ENCODE peak calls at places on chromosomes 16 and 17, in ten cellular contexts. Y is HCT116; H is ovary; B is esophagus squamous epithelium; O is breast epithelium; G is CD4-positive, alpha-beta memory T cell; K is GM06990; W is IMR-90; C is HAP-1; Q is ascending aorta. F is an unnamed sample. For H3K27me3, the result is how much of the 10 kb centered on the place peaks cover.

GRCh38 chr16:82684246-82684645 is 57.5 kb downstream of the CDH13 start:
- DNase-seq in Y (no peak), H (no peak), B (no peak), O (no peak), G (no peak), K (no peak), W (peak), C (no peak), Q (no peak), F (no peak)

GRCh38 chr17:10357768-10358167 is 15.0 kb downstream of the MYH13 start:
- DNase-seq in Y (no peak), H (peak), B (no peak), O (no peak), G (peak), K (peak), W (no peak), C (peak), Q (no peak), F (no peak)

GRCh38 chr17:57554826-57555635 is 190.1 kb downstream of the CCDC182 start:
- DNase-seq in Y (no peak), H (no peak), B (no peak), O (no peak), G (no peak), K (no peak), W (no peak), C (no peak), Q (no peak), F (no peak)

GRCh38 chr16:72094266-72094610 is 591 bp downstream of the DHX38 start:
- DNase-seq in Y (no peak), H (no peak), B (no peak), O (no peak), G (no peak), K (no peak), W (no peak), C (no peak), Q (no peak), F (no peak)

GRCh38 chr17:20012137-20012536 is 3.0 kb downstream of the SPECC1 start:
- DNase-seq in Y (no peak), H (no peak), B (no peak), O (no peak), G (no peak), K (no peak), W (no peak), C (no peak), Q (no peak), F (no peak)

GRCh38 chr17:55386931-55387330 is 34.7 kb downstream of the MMD start:
- DNase-seq in Y (no peak), H (no peak), B (no peak), O (no peak), G (no peak), K (no peak), W (no peak), C (no peak), Q (no peak), F (no peak)

GRCh38 chr17:81317992-81318391 is 22.9 kb upstream of the SLC38A10 start:
- DNase-seq in Y (no peak), H (no peak), B (no peak), O (no peak), G (no peak), K (no peak), W (no peak), C (peak), Q (no peak), F (no peak)

GRCh38 chr17:81511800-81512559 is 619 bp downstream of the ACTG1 start:
- DNase-seq in Y (no peak), H (peak), B (no peak), O (no peak), G (peak), K (peak), W (no peak), C (peak), Q (no peak), F (no peak)

GRCh38 chr17:82302498-82302963 is 14.9 kb downstream of the CD7 start:
- DNase-seq in Y (no peak), H (no peak), B (no peak), O (no peak), G (no peak), K (no peak), W (no peak), C (no peak), Q (no peak), F (no peak)

GRCh38 chr17:63578769-63579111 is 22.0 kb upstream of the TACO1 start:
- DNase-seq in Y (no peak), H (no peak), B (no peak), O (no peak), G (no peak), K (no peak), W (no peak), C (no peak), Q (no peak), F (no peak)

GRCh38 chr16:50549561-50549915 is 1.3 kb downstream of the NKD1 start:
- DNase-seq in Y (no peak), H (no peak), B (no peak), O (no peak), G (no peak), K (no peak), W (no peak), C (no peak), Q (no peak), F (no peak)

GRCh38 chr16:57446530-57447141 is 549 bp downstream of the CIAPIN1 start:
- DNase-seq in Y (no peak), H (no peak), B (no peak), O (no peak), G (peak), K (no peak), W (peak), C (peak), Q (no peak), F (no peak)

GRCh38 chr17:1573932-1574696 is 11.5 kb upstream of the PITPNA start:
- DNase-seq in Y (peak), H (peak), B (no peak), O (peak), G (peak), K (peak), W (peak), C (peak), Q (no peak), F (no peak)

GRCh38 chr17:64252831-64253230 is 10.2 kb downstream of the TEX2 start:
- DNase-seq in Y (no peak), H (no peak), B (no peak), O (no peak), G (no peak), K (no peak), W (peak), C (no peak), Q (no peak), F (no peak)

GRCh38 chr16:27223701-27224100 is 20.4 kb downstream of the KDM8 start:
- DNase-seq in Y (no peak), H (peak), B (no peak), O (no peak), G (no peak), K (no peak), W (no peak), C (no peak), Q (no peak), F (no peak)

GRCh38 chr17:72121164-72122001 is 563 bp downstream of the SOX9 start:
- DNase-seq in Y (no peak), H (no peak), B (no peak), O (no peak), G (no peak), K (peak), W (peak), C (no peak), Q (no peak), F (no peak)

GRCh38 chr16:72191551-72191950 is 19.6 kb upstream of the PMFBP1 start:
- DNase-seq in Y (no peak), H (no peak), B (no peak), O (no peak), G (no peak), K (no peak), W (no peak), C (no peak), Q (no peak), F (no peak)

GRCh38 chr16:84380405-84380804 is 12.1 kb downstream of the ATP2C2 start:
- DNase-seq in Y (no peak), H (no peak), B (no peak), O (no peak), G (no peak), K (no peak), W (no peak), C (no peak), Q (no peak), F (no peak)

GRCh38 chr17:40345161-40346034 is 19.1 kb downstream of the GJD3 start:
- DNase-seq in Y (no peak), H (peak), B (no peak), O (peak), G (peak), K (no peak), W (peak), C (peak), Q (no peak), F (no peak)

GRCh38 chr17:31148205-31148604 is 53.4 kb downstream of the NF1 start:
- DNase-seq in Y (no peak), H (no peak), B (no peak), O (no peak), G (no peak), K (no peak), W (peak), C (no peak), Q (no peak), F (no peak)

GRCh38 chr16:57606147-57606846 is 22.1 kb upstream of the ADGRG1 start:
- DNase-seq in Y (no peak), H (no peak), B (no peak), O (no peak), G (no peak), K (no peak), W (no peak), C (no peak), Q (no peak), F (no peak)

GRCh38 chr16:89319883-89320716 is 102.6 kb downstream of the ZNF778 start:
- DNase-seq in Y (no peak), H (peak), B (no peak), O (peak), G (no peak), K (peak), W (peak), C (peak), Q (no peak), F (no peak)

GRCh38 chr16:1678500-1679098 is 520 bp downstream of the JPT2 start:
- DNase-seq in Y (no peak), H (peak), B (no peak), O (peak), G (peak), K (no peak), W (peak), C (peak), Q (no peak), F (no peak)

GRCh38 chr16:11632455-11632921 is 35.8 kb upstream of the SNN start:
- DNase-seq in Y (no peak), H (peak), B (no peak), O (peak), G (no peak), K (no peak), W (peak), C (no peak), Q (no peak), F (peak)

GRCh38 chr17:2841606-2842005 is 45.4 kb downstream of the RAP1GAP2 start:
- DNase-seq in Y (no peak), H (no peak), B (no peak), O (no peak), G (no peak), K (no peak), W (peak), C (no peak), Q (no peak), F (no peak)

GRCh38 chr17:82299452-82299851 is 18.0 kb downstream of the CD7 start:
- DNase-seq in Y (no peak), H (no peak), B (no peak), O (no peak), G (no peak), K (no peak), W (no peak), C (no peak), Q (no peak), F (no peak)

GRCh38 chr17:12357600-12357999 is 308.1 kb upstream of the MYOCD start:
- DNase-seq in Y (no peak), H (no peak), B (no peak), O (no peak), G (no peak), K (no peak), W (no peak), C (no peak), Q (no peak), F (no peak)

GRCh38 chr17:46154151-46154816 is 38.9 kb downstream of the KANSL1 start:
- DNase-seq in Y (no peak), H (no peak), B (no peak), O (no peak), G (peak), K (no peak), W (peak), C (no peak), Q (no peak), F (no peak)

GRCh38 chr16:29198731-29199521 is 207.6 kb downstream of the NPIPB11 start:
- DNase-seq in Y (no peak), H (peak), B (no peak), O (no peak), G (no peak), K (no peak), W (no peak), C (no peak), Q (no peak), F (no peak)

GRCh38 chr17:39002991-39003715 is 36.0 kb upstream of the FBXO47 start:
- DNase-seq in Y (no peak), H (no peak), B (no peak), O (peak), G (peak), K (no peak), W (no peak), C (no peak), Q (peak), F (peak)

GRCh38 chr17:42313773-42314566 is 25.7 kb downstream of the STAT5A start:
- DNase-seq in Y (no peak), H (no peak), B (no peak), O (peak), G (no peak), K (no peak), W (no peak), C (no peak), Q (no peak), F (no peak)

GRCh38 chr17:49834118-49834743 is 13.6 kb downstream of the TAC4 start:
- DNase-seq in Y (no peak), H (no peak), B (no peak), O (no peak), G (no peak), K (no peak), W (peak), C (no peak), Q (no peak), F (no peak)

GRCh38 chr17:79101111-79101673 is 26.6 kb downstream of the ENGASE start:
- DNase-seq in Y (no peak), H (no peak), B (no peak), O (no peak), G (no peak), K (no peak), W (no peak), C (no peak), Q (no peak), F (no peak)
- H3K27me3 ChIP-seq in Y (under half), H (under half), B (under half), O (under half), G (under half), K (under half), W (half or more), C (half or more), Q (under half), F (under half)

DNA sequence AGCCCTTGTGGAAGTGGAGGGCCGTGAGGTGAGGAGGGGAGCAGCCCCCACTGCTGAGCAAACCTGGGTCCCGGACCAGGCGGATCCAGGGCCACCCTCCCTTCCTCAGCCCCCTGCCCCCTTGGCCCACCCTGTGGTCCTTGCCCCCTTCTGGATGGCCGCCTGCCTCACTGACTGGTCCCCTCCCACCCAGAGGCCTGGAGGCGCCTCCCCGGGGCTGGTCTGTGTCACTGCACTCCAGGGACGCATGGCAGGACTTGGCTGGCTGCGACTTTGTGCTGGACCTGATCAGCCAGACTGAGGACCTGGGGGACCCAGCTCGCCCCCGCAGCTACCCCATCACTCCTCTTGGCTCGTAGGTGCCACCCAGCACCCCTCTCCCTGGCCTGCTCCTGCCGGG is 19.2 kb upstream of the SMIM5 start:
- DNase-seq in Y (no peak), H (no peak), B (no peak), O (no peak), G (no peak), K (no peak), W (no peak), C (peak), Q (no peak), F (no peak)
- H3K27me3 ChIP-seq in Y (under half), H (under half), B (under half), O (under half), G (under half), K (under half), W (under half), C (under half), Q (under half), F (under half)

GRCh38 chr16:20308801-20309590 is 18.3 kb downstream of the GP2 start:
- DNase-seq in Y (no peak), H (no peak), B (no peak), O (no peak), G (no peak), K (no peak), W (no peak), C (no peak), Q (no peak), F (no peak)

GRCh38 chr16:20309786-20310185 is 17.5 kb downstream of the GP2 start:
- DNase-seq in Y (no peak), H (no peak), B (no peak), O (no peak), G (no peak), K (no peak), W (no peak), C (no peak), Q (no peak), F (no peak)

GRCh38 chr16:20313741-20314140 is 13.6 kb downstream of the GP2 start:
- DNase-seq in Y (no peak), H (no peak), B (no peak), O (no peak), G (no peak), K (no peak), W (no peak), C (no peak), Q (no peak), F (no peak)

GRCh38 chr16:20310421-20311395 is 16.6 kb downstream of the GP2 start:
- DNase-seq in Y (no peak), H (no peak), B (no peak), O (no peak), G (no peak), K (no peak), W (no peak), C (no peak), Q (no peak), F (no peak)

DNA sequence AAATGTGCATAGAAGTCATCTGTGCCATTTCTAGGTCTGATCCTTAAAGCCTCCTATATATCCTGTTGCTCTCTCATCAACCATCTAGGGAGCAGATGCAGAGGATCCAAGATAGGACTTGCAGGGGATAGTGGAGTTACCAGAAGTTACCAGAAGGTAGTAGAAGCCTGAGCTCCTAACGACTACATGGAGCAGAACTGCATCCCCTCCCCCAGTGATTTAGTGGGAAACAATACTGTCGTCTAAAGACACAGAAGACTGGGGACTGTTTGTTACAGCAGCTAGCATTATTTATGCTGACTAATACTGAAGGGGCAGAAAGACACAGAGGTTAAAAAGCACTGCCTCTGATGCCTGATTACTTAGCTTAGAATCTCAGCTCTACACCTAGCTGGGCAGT is 15.8 kb downstream of the GP2 start:
- DNase-seq in Y (no peak), H (no peak), B (no peak), O (no peak), G (no peak), K (no peak), W (no peak), C (no peak), Q (no peak), F (no peak)
- H3K27me3 ChIP-seq in Y (under half), H (under half), B (under half), O (under half), G (under half), K (under half), W (under half), C (under half), Q (under half), F (under half)

DNA sequence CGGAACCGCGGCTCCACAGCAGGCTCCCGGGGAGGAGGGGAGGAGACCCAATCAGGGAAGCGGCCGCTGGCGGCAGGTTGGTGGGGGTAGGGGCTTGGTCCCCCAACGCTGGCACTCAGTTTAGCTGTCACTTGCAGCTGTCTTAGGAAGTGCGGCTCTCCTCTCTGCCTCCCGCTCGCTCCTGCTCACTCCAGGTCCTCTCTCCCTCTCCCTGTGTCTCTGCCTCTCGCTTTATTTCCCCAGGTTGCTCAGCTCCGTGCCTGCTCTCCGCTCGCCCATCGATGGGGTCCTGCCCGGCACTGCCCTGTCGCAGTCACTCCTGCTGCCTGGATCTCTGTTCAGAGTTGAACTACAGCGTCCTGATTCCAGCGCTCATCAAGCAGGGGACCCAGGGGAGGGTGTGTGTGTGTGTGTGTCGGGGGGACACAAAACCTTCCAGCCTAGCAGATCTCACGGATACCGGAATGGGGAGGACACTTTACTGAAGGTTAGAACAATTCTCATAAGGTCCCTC is 145.6 kb downstream of the ENGASE start:
- DNase-seq in Y (no peak), H (no peak), B (no peak), O (no peak), G (no peak), K (no peak), W (no peak), C (no peak), Q (no peak), F (no peak)
- H3K27me3 ChIP-seq in Y (under half), H (under half), B (under half), O (under half), G (under half), K (under half), W (half or more), C (under half), Q (under half), F (under half)

DNA sequence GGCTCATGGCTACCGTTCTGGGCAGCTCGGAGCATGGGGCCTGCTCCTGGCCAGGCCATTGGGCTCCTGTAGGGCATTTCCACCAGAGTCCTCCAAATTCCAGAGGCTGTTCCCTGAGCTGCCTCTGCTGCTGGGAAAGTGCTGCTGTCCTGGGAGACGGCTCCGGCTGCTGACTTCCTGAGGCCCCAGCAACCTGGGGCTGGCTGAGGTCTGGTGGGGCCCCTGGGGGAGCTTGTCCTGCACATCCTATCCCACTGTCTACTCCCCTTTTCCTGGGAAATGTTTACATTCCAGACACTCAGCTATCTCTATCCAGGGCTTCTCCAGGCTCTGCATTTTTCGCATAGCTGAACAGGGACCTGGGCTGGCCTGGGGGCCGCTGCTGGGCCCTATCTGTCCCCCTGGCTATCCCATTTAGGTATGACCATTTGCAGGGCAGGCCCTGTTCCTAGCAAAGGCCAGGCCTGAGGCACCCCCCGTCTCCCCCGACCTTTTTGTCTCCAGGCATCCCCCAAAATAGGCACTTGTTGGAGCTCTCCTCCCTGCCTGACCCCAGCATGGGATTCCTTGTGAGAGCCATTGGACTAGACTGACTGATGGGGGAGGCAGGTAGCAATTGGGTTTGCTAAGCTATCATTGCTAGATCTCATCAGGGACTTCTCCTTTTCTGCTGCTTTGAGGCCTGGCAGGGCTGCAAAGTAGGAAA is 27.5 kb downstream of the LLGL2 start:
- DNase-seq in Y (no peak), H (no peak), B (no peak), O (no peak), G (no peak), K (no peak), W (peak), C (no peak), Q (no peak), F (no peak)
- H3K27me3 ChIP-seq in Y (under half), H (under half), B (under half), O (under half), G (under half), K (under half), W (under half), C (under half), Q (under half), F (under half)

GRCh38 chr17:79146562-79146961 is 71.9 kb downstream of the ENGASE start:
- DNase-seq in Y (no peak), H (no peak), B (no peak), O (no peak), G (no peak), K (no peak), W (no peak), C (no peak), Q (no peak), F (no peak)
- H3K27me3 ChIP-seq in Y (under half), H (under half), B (under half), O (under half), G (under half), K (under half), W (under half), C (under half), Q (under half), F (under half)